ENCODE peak calls at places on chromosomes 7 and 10, in seven cellular contexts. X is mesendoderm, W is IMR-90, Q is H9, B is mesenchymal stem cell, S is H1, U is trophoblast cell. Y is an unnamed sample.

GRCh38 chr7:35025391-35025870 is 11.9 kb downstream of the DPY19L1 start:
- DNase-seq in U (no peak), S (no peak), W (no peak), X (no peak), Q (no peak), B (no peak), Y (no peak)

GRCh38 chr7:155495440-155496248 is 37.7 kb downstream of the EN2 start:
- DNase-seq in W (no peak), S (no peak), B (no peak), Q (no peak), U (no peak), X (no peak), Y (no peak)

GRCh38 chr10:113704637-113705343 is 25.1 kb downstream of the CASP7 start:
- DNase-seq in S (no peak), B (peak), W (peak), U (peak), X (peak), Q (no peak), Y (peak)

GRCh38 chr10:58963723-58964124 is 212.7 kb upstream of the PHYHIPL start:
- DNase-seq in B (no peak), S (peak), Q (peak), W (no peak), X (peak), U (no peak), Y (peak)

GRCh38 chr10:112807013-112807412 is 143.0 kb upstream of the TCF7L2 start:
- DNase-seq in Q (peak), S (peak), X (no peak), U (peak), B (no peak), W (no peak), Y (no peak)

GRCh38 chr7:3520206-3520605 is 219.2 kb downstream of the SDK1 start:
- DNase-seq in X (no peak), B (no peak), S (no peak), U (no peak), W (no peak), Q (no peak), Y (no peak)

GRCh38 chr7:113394856-113395255 is 276.5 kb upstream of the SMIM30 start:
- DNase-seq in S (peak), U (no peak), W (no peak), Q (peak), B (no peak), X (peak), Y (no peak)

GRCh38 chr7:26345202-26345601 is 53.5 kb downstream of the SNX10 start:
- DNase-seq in Q (no peak), X (no peak), B (no peak), W (no peak), U (no peak), S (no peak), Y (no peak)

GRCh38 chr10:7264313-7264741 is 146.5 kb downstream of the SFMBT2 start:
- DNase-seq in X (peak), U (no peak), S (no peak), W (peak), Q (no peak), B (no peak), Y (no peak)

GRCh38 chr10:27743736-27744477 is 1.7 kb downstream of the MKX start:
- DNase-seq in B (peak), W (peak), S (peak), U (no peak), Q (no peak), X (no peak), Y (no peak)

GRCh38 chr7:88358534-88358838 is 51.8 kb upstream of the STEAP4 start:
- DNase-seq in B (no peak), Q (no peak), W (no peak), X (no peak), U (no peak), S (no peak), Y (no peak)

GRCh38 chr10:88154596-88155250 is 291.3 kb downstream of the PTEN start:
- DNase-seq in U (no peak), S (no peak), Q (no peak), W (peak), X (no peak), B (peak), Y (no peak)

GRCh38 chr10:26909753-26910152 is 49.0 kb upstream of the ABI1 start:
- DNase-seq in U (no peak), S (no peak), X (no peak), B (no peak), Q (no peak), W (no peak), Y (no peak)

GRCh38 chr10:116984202-116984993 is 20.6 kb downstream of the SHTN1 start:
- DNase-seq in S (no peak), X (no peak), Q (no peak), U (no peak), B (no peak), W (no peak), Y (no peak)

GRCh38 chr7:123220396-123220795 is 20.6 kb upstream of the SLC13A1 start:
- DNase-seq in S (no peak), W (no peak), B (no peak), X (no peak), U (no peak), Q (no peak), Y (no peak)

GRCh38 chr7:81603-82342 is 110.6 kb upstream of the FAM20C start:
- DNase-seq in U (no peak), X (no peak), W (no peak), S (no peak), Q (no peak), B (no peak), Y (no peak)

GRCh38 chr7:19112290-19113000 is 5.0 kb downstream of the TWIST1 start:
- DNase-seq in U (no peak), W (peak), X (peak), S (peak), Q (peak), B (peak), Y (peak)

GRCh38 chr7:6290345-6290744 is 17.9 kb upstream of the CYTH3 start:
- DNase-seq in W (peak), S (no peak), B (no peak), U (no peak), X (no peak), Q (no peak), Y (no peak)

GRCh38 chr7:34354906-34355305 is 303.1 kb upstream of the NPSR1 start:
- DNase-seq in W (peak), S (no peak), B (peak), U (no peak), X (no peak), Q (no peak), Y (no peak)

GRCh38 chr10:94274142-94274787 is 88.5 kb downstream of the NOC3L start:
- DNase-seq in W (no peak), X (no peak), S (no peak), U (no peak), B (no peak), Q (no peak), Y (no peak)

GRCh38 chr10:77289790-77290189 is 347.8 kb downstream of the KCNMA1 start:
- DNase-seq in B (peak), W (no peak), S (no peak), X (peak), U (no peak), Q (no peak), Y (no peak)

GRCh38 chr7:46478046-46478445 is 557.0 kb upstream of the IGFBP3 start:
- DNase-seq in Q (no peak), W (peak), U (no peak), X (no peak), B (peak), S (no peak), Y (no peak)

GRCh38 chr7:92436843-92437445 is 10.3 kb upstream of the GATAD1 start:
- DNase-seq in X (no peak), W (no peak), S (no peak), B (no peak), Q (peak), U (no peak), Y (no peak)

GRCh38 chr7:142880886-142881505 is 4.5 kb downstream of the TRPV6 start:
- DNase-seq in B (no peak), U (peak), Q (peak), W (peak), S (peak), X (peak), Y (peak)

GRCh38 chr10:35386594-35387174 is 50.4 kb downstream of the CCNY start:
- DNase-seq in Q (no peak), S (no peak), U (no peak), X (no peak), W (peak), B (peak), Y (no peak)

GRCh38 chr7:127690806-127691205 is 38.8 kb downstream of the SND1 start:
- DNase-seq in W (no peak), U (no peak), B (no peak), S (no peak), X (no peak), Q (no peak), Y (no peak)

GRCh38 chr10:127012769-127013152 is 107.5 kb downstream of the DOCK1 start:
- DNase-seq in U (peak), Q (no peak), W (no peak), S (no peak), X (peak), B (no peak), Y (no peak)

GRCh38 chr10:113227045-113227444 is 277.0 kb downstream of the TCF7L2 start:
- DNase-seq in S (peak), X (no peak), U (no peak), Q (no peak), B (no peak), W (no peak), Y (no peak)

GRCh38 chr7:92843034-92843760 is 6.8 kb upstream of the CDK6 start:
- DNase-seq in X (peak), Q (no peak), W (peak), U (no peak), B (peak), S (no peak), Y (no peak)

GRCh38 chr7:12623885-12624498 is 53.5 kb downstream of the SCIN start:
- DNase-seq in B (peak), X (peak), Q (no peak), S (no peak), U (peak), W (peak), Y (no peak)

GRCh38 chr7:34759477-34760125 is 101.6 kb downstream of the NPSR1 start:
- DNase-seq in S (no peak), B (peak), W (peak), U (peak), X (peak), Q (peak), Y (peak)

DNA sequence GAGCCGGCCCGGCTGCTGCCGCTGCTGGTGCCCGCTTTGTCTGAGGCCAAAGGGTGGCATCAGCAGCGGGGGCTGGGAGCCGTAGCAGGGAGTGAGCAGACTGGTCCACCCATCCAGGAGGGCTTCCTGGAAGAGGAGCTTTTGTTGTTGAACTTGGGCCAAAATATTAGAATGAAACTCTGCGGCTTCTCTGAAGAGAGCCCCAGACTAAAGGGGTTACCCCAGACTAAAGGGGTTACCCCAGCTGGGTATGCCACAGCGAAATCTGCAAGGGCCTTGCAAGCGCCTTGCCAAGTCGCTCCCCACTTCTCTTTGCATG is 154.7 kb upstream of the ZMIZ1 start:
- DNase-seq in X (no peak), U (no peak), B (no peak), S (no peak), W (no peak), Q (no peak), Y (no peak)
- H3K4me2 ChIP-seq in X (no peak), U (no peak), B (no peak), S (peak), W (no peak), Q (peak), Y (peak)

DNA sequence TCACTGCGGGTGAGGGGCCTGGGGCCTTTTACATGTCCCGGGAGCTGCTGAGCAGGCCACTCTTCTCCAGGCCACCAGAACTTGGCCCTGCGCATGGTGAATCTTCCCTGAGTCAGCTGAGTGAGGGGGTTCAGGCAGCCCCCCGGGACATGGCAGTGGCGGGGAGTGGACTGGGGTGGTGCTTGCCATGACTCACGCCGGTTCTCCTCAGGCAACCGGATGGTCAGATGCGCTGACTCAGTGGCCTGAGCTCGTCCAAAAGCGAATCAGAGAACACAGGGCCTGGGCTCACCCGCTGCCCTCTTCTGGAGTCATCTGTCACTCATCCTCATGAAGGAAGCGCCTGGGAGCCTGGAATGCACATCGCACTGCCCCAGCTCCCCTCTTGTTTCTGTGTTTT is 33.5 kb downstream of the HTRA1 start:
- DNase-seq in U (no peak), X (no peak), S (no peak), B (peak), Q (no peak), W (peak), Y (no peak)
- H2BK5ac ChIP-seq in U (no peak), X (no peak), S (no peak), B (no peak), Q (no peak), W (no peak), Y (no peak)

DNA sequence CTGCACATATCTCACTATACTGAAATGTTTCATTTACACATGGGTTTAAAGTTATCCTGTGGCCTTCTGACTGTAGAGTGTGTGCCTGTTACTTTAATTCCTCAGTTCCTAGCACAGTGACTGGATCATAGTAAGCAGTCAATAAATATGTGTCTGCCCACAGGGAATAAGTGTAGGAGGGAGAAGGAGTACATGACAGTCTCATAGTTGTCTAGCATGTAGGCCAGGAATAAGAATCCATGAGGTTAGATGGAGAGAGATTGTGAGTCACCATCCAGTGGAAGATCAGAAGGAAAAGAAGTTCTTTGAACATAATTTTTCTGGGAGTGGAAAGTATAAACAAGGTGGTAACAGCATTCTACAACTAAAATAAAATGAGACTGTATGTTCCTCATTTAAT is 36.6 kb upstream of the SEMA3A start:
- DNase-seq in S (no peak), B (peak), Q (no peak), U (no peak), X (no peak), W (peak), Y (no peak)
- H4K8ac ChIP-seq in S (no peak), B (no peak), Q (no peak), U (no peak), X (no peak), W (peak), Y (no peak)

DNA sequence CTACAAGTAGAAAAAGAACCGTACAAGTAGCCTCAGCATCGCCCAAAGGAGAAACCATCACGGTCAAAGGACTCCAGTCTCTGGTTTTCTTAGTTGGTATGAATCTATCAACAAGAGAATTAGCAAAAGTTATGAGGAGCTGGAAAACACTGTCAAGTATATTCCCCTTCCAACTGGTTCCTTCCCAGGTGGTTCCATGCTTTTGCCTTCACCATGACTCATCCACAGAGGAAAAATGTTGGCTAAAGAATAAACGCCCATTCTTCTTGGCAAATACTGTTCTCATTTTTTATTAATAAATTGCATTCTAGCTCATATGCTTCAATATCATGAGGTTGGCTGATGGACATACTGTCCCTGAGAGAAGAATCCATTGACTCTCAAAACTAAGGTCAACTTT is 6.4 kb downstream of the ELMO1 start:
- DNase-seq in Q (no peak), S (no peak), W (no peak), X (no peak), U (no peak), B (no peak), Y (no peak)
- H3K4me2 ChIP-seq in Q (no peak), S (no peak), W (no peak), X (no peak), U (no peak), B (no peak), Y (no peak)

GRCh38 chr10:109765838-109766237 is 157.5 kb downstream of the XPNPEP1 start:
- DNase-seq in U (no peak), W (no peak), Q (no peak), X (no peak), B (no peak), S (no peak), Y (no peak)

GRCh38 chr10:109773818-109774440 is 149.4 kb downstream of the XPNPEP1 start:
- DNase-seq in W (peak), S (no peak), X (peak), B (peak), Q (no peak), U (no peak), Y (peak)

GRCh38 chr10:109773288-109773687 is 150.0 kb downstream of the XPNPEP1 start:
- DNase-seq in W (no peak), Q (no peak), S (no peak), B (no peak), X (no peak), U (no peak), Y (no peak)

DNA sequence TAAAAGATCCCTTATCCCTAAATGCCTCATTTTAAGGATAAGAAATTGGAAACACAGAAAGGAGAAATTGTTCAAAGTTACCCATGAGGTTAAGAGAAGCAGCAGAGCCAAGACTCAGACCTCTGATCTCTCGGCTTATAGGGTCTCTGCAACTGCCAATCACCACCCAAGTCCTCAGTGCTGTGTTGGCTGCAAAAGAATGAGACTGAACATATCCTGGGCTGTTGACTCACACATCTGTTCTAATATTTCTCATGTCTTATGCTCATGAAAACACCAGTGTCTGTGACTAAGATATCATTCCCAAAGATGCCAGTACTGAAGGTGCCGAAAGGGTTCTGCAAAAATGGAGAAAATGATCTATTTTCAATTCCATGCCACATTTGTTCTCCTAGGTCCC is 153.3 kb downstream of the XPNPEP1 start:
- DNase-seq in B (no peak), S (no peak), X (no peak), Q (no peak), W (no peak), U (no peak), Y (no peak)
- H2BK5ac ChIP-seq in B (no peak), S (no peak), X (no peak), Q (no peak), W (no peak), U (no peak), Y (no peak)

GRCh38 chr7:129840757-129841156 is 112.0 kb downstream of the UBE2H start:
- DNase-seq in X (no peak), S (no peak), W (no peak), U (no peak), Q (no peak), B (no peak), Y (no peak)
- H4K8ac ChIP-seq in X (no peak), S (no peak), W (no peak), U (no peak), Q (no peak), B (no peak), Y (no peak)

GRCh38 chr7:86790383-86790782 is 146.7 kb downstream of the GRM3 start:
- DNase-seq in W (no peak), Q (no peak), B (no peak), X (no peak), U (no peak), S (no peak), Y (no peak)
- H3K4me2 ChIP-seq in W (no peak), Q (no peak), B (no peak), X (no peak), U (no peak), S (no peak), Y (no peak)

GRCh38 chr10:17100586-17100985 is 29.0 kb downstream of the CUBN start:
- DNase-seq in W (no peak), S (no peak), Q (no peak), U (no peak), B (no peak), X (no peak), Y (no peak)
- H2BK5ac ChIP-seq in W (no peak), S (no peak), Q (no peak), U (no peak), B (no peak), X (no peak), Y (no peak)

GRCh38 chr7:50470250-50471163 is 20.4 kb upstream of the FIGNL1 start:
- DNase-seq in S (no peak), U (no peak), Q (no peak), B (no peak), W (no peak), X (no peak), Y (no peak)

GRCh38 chr7:50471970-50472369 is 21.8 kb upstream of the FIGNL1 start:
- DNase-seq in B (no peak), S (no peak), U (no peak), Q (no peak), X (no peak), W (no peak), Y (no peak)

GRCh38 chr7:50466815-50467569 is 16.8 kb upstream of the FIGNL1 start:
- DNase-seq in B (no peak), X (no peak), S (no peak), W (no peak), Q (no peak), U (no peak), Y (no peak)

GRCh38 chr7:50469181-50469580 is 19.0 kb upstream of the FIGNL1 start:
- DNase-seq in B (no peak), U (no peak), S (no peak), W (no peak), X (no peak), Q (no peak), Y (no peak)

DNA sequence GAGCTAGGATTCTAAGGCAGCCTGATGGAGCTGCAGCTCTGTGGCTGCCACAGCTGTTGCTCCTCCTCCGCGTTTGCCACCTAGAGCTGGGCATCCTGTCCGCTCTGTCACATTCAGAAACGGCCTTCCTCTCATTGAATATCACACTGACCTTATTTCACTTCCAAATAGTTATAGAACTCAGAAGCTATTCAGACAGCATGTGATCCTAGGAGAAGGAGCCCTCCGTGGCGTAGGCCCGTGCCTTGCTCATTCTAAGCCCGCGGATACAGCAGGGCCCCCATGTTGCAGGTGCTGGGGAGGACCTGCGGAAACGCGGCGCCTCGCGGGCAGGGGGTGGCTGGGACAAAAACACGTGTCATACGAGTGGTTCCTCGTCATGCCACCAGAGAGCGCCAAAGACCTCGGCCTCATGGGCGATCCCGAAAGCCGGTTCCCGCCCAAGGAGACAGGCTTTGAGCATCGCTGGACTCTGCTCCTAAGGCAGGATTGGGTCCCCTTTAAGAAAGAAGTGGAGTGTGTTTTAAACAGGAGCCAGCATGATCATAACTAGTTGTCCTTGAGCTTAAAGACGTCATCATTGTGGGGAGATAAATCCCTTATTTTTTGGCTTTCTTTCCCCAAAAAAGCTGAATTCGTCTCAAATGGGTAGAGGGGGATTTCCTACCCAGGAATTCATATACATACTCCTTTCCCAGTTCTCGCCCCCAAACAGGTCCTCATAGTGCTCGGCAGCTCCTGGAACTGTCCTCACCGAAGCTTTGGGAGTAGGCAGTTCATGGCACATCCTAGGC is 17.9 kb upstream of the FIGNL1 start:
- DNase-seq in S (peak), B (peak), W (peak), X (peak), U (peak), Q (peak), Y (peak)
- H4K8ac ChIP-seq in S (peak), B (no peak), W (no peak), X (no peak), U (no peak), Q (no peak), Y (no peak)